ENCODE peak calls at places on chromosomes 16 and 17, in nine cellular contexts. One of them, this sample, is unnamed.
A peak's percentile ranks its signal among the peaks of the same experiment; 100 is the strongest.

GRCh38 chr17:80422276-80422675 is 7.3 kb downstream of the ENDOV start:
- DNase-seq in left kidney: no peak
- DNase-seq in A172: no peak
- DNase-seq in skeletal muscle cell: no peak
- DNase-seq in CD4-positive, alpha-beta memory T cell: no peak
- DNase-seq in EL: no peak
- DNase-seq in ELR: no peak
- DNase-seq in globus pallidus: no peak
- DNase-seq in T-helper 17 cell: no peak
- DNase-seq in this sample: no peak

GRCh38 chr17:17156511-17156910 is 49.6 kb downstream of the PLD6 start:
- DNase-seq in left kidney: no peak
- DNase-seq in A172: no peak
- DNase-seq in skeletal muscle cell: no peak
- DNase-seq in CD4-positive, alpha-beta memory T cell: no peak
- DNase-seq in EL: peak; percentile 60
- DNase-seq in ELR: peak; percentile 62
- DNase-seq in globus pallidus: no peak
- DNase-seq in T-helper 17 cell: no peak
- DNase-seq in this sample: peak; percentile 46

GRCh38 chr16:67683767-67684166 is 17.2 kb downstream of the C16orf86 start:
- DNase-seq in left kidney: no peak
- DNase-seq in A172: no peak
- DNase-seq in skeletal muscle cell: no peak
- DNase-seq in CD4-positive, alpha-beta memory T cell: no peak
- DNase-seq in EL: no peak
- DNase-seq in ELR: no peak
- DNase-seq in globus pallidus: no peak
- DNase-seq in T-helper 17 cell: no peak
- DNase-seq in this sample: no peak

GRCh38 chr17:70041061-70041460 is 34.0 kb upstream of the KCNJ16 start:
- DNase-seq in left kidney: no peak
- DNase-seq in A172: no peak
- DNase-seq in skeletal muscle cell: no peak
- DNase-seq in CD4-positive, alpha-beta memory T cell: no peak
- DNase-seq in EL: no peak
- DNase-seq in ELR: no peak
- DNase-seq in globus pallidus: no peak
- DNase-seq in T-helper 17 cell: no peak
- DNase-seq in this sample: peak; percentile 73

GRCh38 chr16:87945351-87946042 is 5.7 kb upstream of the BANP start:
- DNase-seq in left kidney: peak; percentile 95
- DNase-seq in A172: no peak
- DNase-seq in skeletal muscle cell: peak; percentile 73
- DNase-seq in CD4-positive, alpha-beta memory T cell: no peak
- DNase-seq in EL: peak; percentile 69
- DNase-seq in ELR: peak; percentile 69
- DNase-seq in globus pallidus: peak; percentile 81
- DNase-seq in T-helper 17 cell: no peak
- DNase-seq in this sample: peak; percentile 52

GRCh38 chr17:27879987-27880608 is 13.1 kb downstream of the LYRM9 start:
- DNase-seq in left kidney: peak; percentile 91
- DNase-seq in A172: peak; percentile 61
- DNase-seq in skeletal muscle cell: no peak
- DNase-seq in CD4-positive, alpha-beta memory T cell: peak; percentile 57
- DNase-seq in EL: peak; percentile 66
- DNase-seq in ELR: peak; percentile 70
- DNase-seq in globus pallidus: peak; percentile 71
- DNase-seq in T-helper 17 cell: peak; percentile 25
- DNase-seq in this sample: peak; percentile 50

GRCh38 chr17:17913695-17914332 is 58.4 kb downstream of the TOM1L2 start:
- DNase-seq in left kidney: peak; percentile 93
- DNase-seq in A172: peak; percentile 98
- DNase-seq in skeletal muscle cell: peak; percentile 82
- DNase-seq in CD4-positive, alpha-beta memory T cell: no peak
- DNase-seq in EL: peak; percentile 96
- DNase-seq in ELR: peak; percentile 94
- DNase-seq in globus pallidus: no peak
- DNase-seq in T-helper 17 cell: no peak
- DNase-seq in this sample: peak; percentile 96

GRCh38 chr17:66016231-66016630 is 175.7 kb downstream of the CEP112 start:
- DNase-seq in left kidney: no peak
- DNase-seq in A172: no peak
- DNase-seq in skeletal muscle cell: no peak
- DNase-seq in CD4-positive, alpha-beta memory T cell: no peak
- DNase-seq in EL: no peak
- DNase-seq in ELR: no peak
- DNase-seq in globus pallidus: no peak
- DNase-seq in T-helper 17 cell: no peak
- DNase-seq in this sample: no peak

GRCh38 chr16:56988948-56989945 is at the start of gene NLRC5:
- DNase-seq in left kidney: peak; percentile 90
- DNase-seq in A172: peak; percentile 74
- DNase-seq in skeletal muscle cell: peak; percentile 47
- DNase-seq in CD4-positive, alpha-beta memory T cell: peak; percentile 85
- DNase-seq in EL: peak; percentile 88
- DNase-seq in ELR: peak; percentile 91
- DNase-seq in globus pallidus: peak; percentile 73
- DNase-seq in T-helper 17 cell: peak; percentile 85
- DNase-seq in this sample: peak; percentile 82

GRCh38 chr16:86714166-86714565 is 135.8 kb downstream of the FOXL1 start:
- DNase-seq in left kidney: peak; percentile 75
- DNase-seq in A172: no peak
- DNase-seq in skeletal muscle cell: no peak
- DNase-seq in CD4-positive, alpha-beta memory T cell: no peak
- DNase-seq in EL: no peak
- DNase-seq in ELR: peak; percentile 7
- DNase-seq in globus pallidus: no peak
- DNase-seq in T-helper 17 cell: no peak
- DNase-seq in this sample: peak; percentile 57

This sample was measured in LHCN-M2.